ENCODE peak calls at places on chromosomes 7 and 10, in five cellular contexts. K, I, P, N and X are unnamed samples.

GRCh38 chr7:44990520-44991023 is 9.4 kb upstream of the CCM2 start:
- DNase-seq in K (no peak), I (peak), P (no peak), N (no peak), X (no peak)

GRCh38 chr7:155227004-155227787 is 70.5 kb upstream of the INSIG1 start:
- DNase-seq in K (no peak), I (no peak), P (no peak), N (no peak), X (no peak)

GRCh38 chr10:70872281-70872680 is 16.1 kb downstream of the PCBD1 start:
- DNase-seq in K (no peak), I (no peak), P (no peak), N (no peak), X (no peak)

GRCh38 chr10:6564367-6564766 is 15.7 kb downstream of the PRKCQ start:
- DNase-seq in K (no peak), I (no peak), P (no peak), N (no peak), X (no peak)

GRCh38 chr10:33204049-33204448 is 130.4 kb downstream of the NRP1 start:
- DNase-seq in K (no peak), I (no peak), P (no peak), N (no peak), X (no peak)

GRCh38 chr10:131615150-131615549 is 285.7 kb upstream of the PPP2R2D start:
- DNase-seq in K (no peak), I (no peak), P (no peak), N (no peak), X (no peak)

GRCh38 chr10:35495521-35496238 is 109.5 kb upstream of the GJD4 start:
- DNase-seq in K (no peak), I (no peak), P (no peak), N (no peak), X (no peak)

GRCh38 chr10:48463318-48464003 is 141.4 kb downstream of the ARHGAP22 start:
- DNase-seq in K (no peak), I (no peak), P (no peak), N (no peak), X (peak)

GRCh38 chr10:95442341-95442740 is 118.8 kb downstream of the SORBS1 start:
- DNase-seq in K (no peak), I (no peak), P (no peak), N (no peak), X (no peak)

GRCh38 chr7:129434846-129435318 is 650 bp downstream of the STRIP2 start:
- DNase-seq in K (no peak), I (no peak), P (no peak), N (no peak), X (peak)

GRCh38 chr10:15625261-15625660 is 94.5 kb downstream of the ITGA8 start:
- DNase-seq in K (no peak), I (no peak), P (no peak), N (no peak), X (no peak)

GRCh38 chr7:81492240-81492639 is 277.6 kb downstream of the HGF start:
- DNase-seq in K (no peak), I (no peak), P (no peak), N (no peak), X (no peak)

GRCh38 chr7:36281945-36282727 is 107.5 kb upstream of the ANLN start:
- DNase-seq in K (no peak), I (peak), P (no peak), N (no peak), X (no peak)

GRCh38 chr10:119502618-119503155 is 39.8 kb downstream of the RGS10 start:
- DNase-seq in K (no peak), I (no peak), P (no peak), N (no peak), X (no peak)

GRCh38 chr10:58300676-58301075 is 31.7 kb downstream of the CISD1 start:
- DNase-seq in K (no peak), I (no peak), P (no peak), N (no peak), X (no peak)

GRCh38 chr10:132421377-132422168 is 24.6 kb downstream of the PWWP2B start:
- DNase-seq in K (no peak), I (no peak), P (peak), N (no peak), X (no peak)

GRCh38 chr10:70672165-70672992 is at the start of gene ADAMTS14:
- DNase-seq in K (no peak), I (peak), P (peak), N (no peak), X (peak)

GRCh38 chr10:88896336-88897018 is 16.4 kb downstream of the STAMBPL1 start:
- DNase-seq in K (no peak), I (no peak), P (no peak), N (no peak), X (no peak)

GRCh38 chr10:110432084-110432483 is 65.6 kb upstream of the DUSP5 start:
- DNase-seq in K (no peak), I (no peak), P (no peak), N (no peak), X (no peak)

GRCh38 chr7:2049782-2050510 is 182.8 kb downstream of the MAD1L1 start:
- DNase-seq in K (no peak), I (no peak), P (no peak), N (no peak), X (no peak)

GRCh38 chr7:139714163-139714901 is 63.5 kb downstream of the HIPK2 start:
- DNase-seq in K (no peak), I (no peak), P (no peak), N (no peak), X (no peak)

GRCh38 chr10:78741541-78741940 is 327.2 kb upstream of the ZMIZ1 start:
- DNase-seq in K (peak), I (no peak), P (no peak), N (no peak), X (no peak)

GRCh38 chr7:139340037-139340807 is 915 bp upstream of the FMC1 start:
- DNase-seq in K (peak), I (peak), P (peak), N (peak), X (peak)